ENCODE peak calls at places on chromosome 21, in four cellular contexts. R is GM12878, K is HepG2, E is K562. N is an unnamed sample.

GRCh38 chr21:35050348-35051286 is 1.5 kb upstream of the RUNX1 start:
- DNase-seq in R (no peak), K (no peak), E (no peak), N (no peak)

GRCh38 chr21:46661211-46661625 is 25.7 kb downstream of the PRMT2 start:
- DNase-seq in R (no peak), K (no peak), E (no peak), N (peak)

GRCh38 chr21:38561205-38561604 is 62.9 kb upstream of the ERG start:
- DNase-seq in R (no peak), K (no peak), E (no peak), N (no peak)

GRCh38 chr21:25361097-25361496 is 246.2 kb downstream of the MRPL39 start:
- DNase-seq in R (no peak), K (no peak), E (no peak), N (no peak)

GRCh38 chr21:34612557-34612956 is 2.4 kb downstream of the RCAN1 start:
- DNase-seq in R (no peak), K (no peak), E (peak), N (no peak)

GRCh38 chr21:42351626-42352432 is 1.0 kb upstream of the TFF2 start:
- DNase-seq in R (no peak), K (no peak), E (no peak), N (no peak)

GRCh38 chr21:45479691-45480675 is 62.3 kb downstream of the SLC19A1 start:
- DNase-seq in R (no peak), K (no peak), E (no peak), N (no peak)

GRCh38 chr21:16633851-16634521 is 878.9 kb upstream of the CXADR start:
- DNase-seq in R (no peak), K (no peak), E (no peak), N (no peak)

GRCh38 chr21:45372732-45373355 is 32.1 kb upstream of the COL18A1 start:
- DNase-seq in R (no peak), K (no peak), E (no peak), N (no peak)

GRCh38 chr21:42424848-42425602 is 21.3 kb downstream of the UBASH3A start:
- DNase-seq in R (no peak), K (no peak), E (no peak), N (no peak)

GRCh38 chr21:36079010-36079649 is 9.3 kb downstream of the CBR1 start:
- DNase-seq in R (no peak), K (no peak), E (peak), N (no peak)

GRCh38 chr21:34885636-34886553 is 163.2 kb downstream of the RUNX1 start:
- DNase-seq in R (no peak), K (peak), E (peak), N (no peak)

GRCh38 chr21:15219866-15220265 is 155.1 kb upstream of the NRIP1 start:
- DNase-seq in R (no peak), K (no peak), E (no peak), N (no peak)

GRCh38 chr21:15224346-15225086 is 159.7 kb upstream of the NRIP1 start:
- DNase-seq in R (no peak), K (no peak), E (no peak), N (no peak)

GRCh38 chr21:15222711-15223110 is 157.9 kb upstream of the NRIP1 start:
- DNase-seq in R (no peak), K (no peak), E (no peak), N (no peak)

GRCh38 chr21:15221799-15222386 is 157.1 kb upstream of the NRIP1 start:
- DNase-seq in R (no peak), K (peak), E (peak), N (peak)
- TF ChIP-seq SRF in R (no peak), K (no peak), E (no peak), N (no peak)

GRCh38 chr21:43608225-43608624 is 51.1 kb downstream of the HSF2BP start:
- DNase-seq in R (no peak), K (no peak), E (no peak), N (no peak)
- TF ChIP-seq ATF3 in R (no peak), K (no peak), E (no peak), N (no peak)

GRCh38 chr21:40120944-40121575 is 253.8 kb downstream of the PCP4 start:
- DNase-seq in R (no peak), K (peak), E (peak), N (no peak)
- TF ChIP-seq GABPA in R (no peak), K (no peak), E (no peak), N (no peak)

GRCh38 chr21:33059319-33059894 is 10.5 kb upstream of the OLIG1 start:
- DNase-seq in R (no peak), K (peak), E (no peak), N (no peak)

GRCh38 chr21:33053986-33054385 is 16.0 kb upstream of the OLIG1 start:
- DNase-seq in R (no peak), K (no peak), E (no peak), N (no peak)

GRCh38 chr21:33058468-33059318 is 11.2 kb upstream of the OLIG1 start:
- DNase-seq in R (no peak), K (no peak), E (no peak), N (no peak)

GRCh38 chr21:33061233-33061632 is 8.7 kb upstream of the OLIG1 start:
- DNase-seq in R (no peak), K (no peak), E (no peak), N (no peak)

DNA sequence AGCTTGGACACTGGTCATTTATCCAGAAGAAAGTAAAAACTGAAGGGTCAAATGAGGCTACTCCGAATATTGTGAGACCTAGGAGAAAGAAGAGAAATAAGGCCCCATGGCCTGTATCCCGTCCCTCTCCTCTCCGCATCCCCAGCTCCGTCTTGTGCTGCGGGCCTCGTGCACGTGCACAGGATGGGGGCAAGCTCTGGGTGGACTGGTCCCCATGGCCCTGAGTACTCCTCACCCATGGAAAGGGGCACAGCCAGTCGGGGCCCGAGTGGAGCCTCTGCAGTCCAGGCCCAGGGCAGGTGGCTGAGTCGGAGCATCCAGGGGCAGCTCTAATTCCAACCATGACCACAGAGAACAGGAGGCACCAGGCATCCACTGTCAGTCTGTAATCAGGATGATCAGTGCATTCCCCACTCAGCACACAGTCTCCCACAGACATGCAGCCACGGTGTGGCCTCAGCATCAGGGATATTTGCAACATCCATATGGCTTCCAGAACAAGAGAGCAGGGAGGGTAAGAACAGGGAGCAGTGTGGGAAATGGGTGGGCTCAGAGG is 12.5 kb upstream of the OLIG1 start:
- DNase-seq in R (no peak), K (no peak), E (no peak), N (no peak)
- TF ChIP-seq SRF in R (no peak), K (no peak), E (no peak), N (no peak)

DNA sequence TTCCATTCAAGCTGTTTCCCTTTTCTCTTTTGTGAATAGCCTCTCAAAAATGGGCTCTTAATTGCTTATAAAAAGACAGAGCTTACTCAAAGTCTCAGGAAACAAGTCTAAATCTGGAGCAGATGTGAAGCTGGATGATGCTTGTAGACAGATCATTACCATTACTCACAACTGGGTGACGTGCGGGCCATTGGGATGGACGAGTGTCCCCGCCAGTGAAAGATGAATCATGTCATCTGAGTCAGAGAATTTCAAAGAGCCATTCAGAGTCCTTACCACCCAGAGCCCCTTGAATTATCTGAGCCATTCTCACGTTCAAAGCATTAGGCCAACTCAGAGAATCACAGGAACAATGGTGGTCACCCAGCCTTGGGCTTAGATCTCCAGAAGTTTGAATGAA is 134.6 kb downstream of the HUNK start:
- DNase-seq in R (no peak), K (no peak), E (no peak), N (no peak)
- TF ChIP-seq ATF3 in R (no peak), K (no peak), E (no peak), N (no peak)

DNA sequence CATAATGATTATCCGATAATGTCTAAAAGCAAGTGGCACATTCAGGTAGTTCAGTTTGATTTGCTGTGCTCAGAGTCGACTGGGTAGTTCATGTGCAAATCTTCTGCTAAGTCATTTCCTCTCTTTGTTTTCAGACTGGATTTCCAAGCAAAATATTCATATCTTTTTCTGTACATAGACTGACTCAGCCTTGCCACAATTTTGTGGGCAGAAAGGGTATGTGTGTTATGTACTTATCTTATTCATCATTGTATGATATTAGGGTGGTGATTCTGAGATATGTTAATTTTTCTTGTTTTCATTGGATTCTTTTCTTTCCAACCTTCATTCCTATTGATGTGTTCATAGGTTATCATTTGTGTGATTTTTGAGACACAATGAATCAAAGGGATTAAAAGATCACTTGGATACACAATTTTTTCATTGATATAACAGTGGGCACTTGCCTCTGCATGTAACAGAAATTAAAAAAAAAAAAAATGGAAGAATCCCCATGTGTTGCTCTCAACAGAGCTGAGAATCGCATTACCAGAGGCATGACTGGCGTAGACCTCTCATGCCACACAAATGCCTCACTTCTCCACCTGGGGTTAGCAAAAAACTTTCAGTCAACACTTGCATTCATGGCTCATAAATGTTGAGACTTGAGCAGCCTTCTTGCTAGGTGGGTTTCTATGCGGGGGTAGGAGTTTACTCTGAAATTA is 355.5 kb downstream of the LTN1 start:
- DNase-seq in R (no peak), K (no peak), E (no peak), N (no peak)
- TF ChIP-seq GABPA in R (no peak), K (no peak), E (no peak), N (no peak)